ENCODE peak calls at places on chromosomes 5 and 9, in six cellular contexts. O is psoas muscle, H is BE2C, A is brain microvascular endothelial cell, I is esophagus squamous epithelium, S is HCT116. T is an unnamed sample. For H3K27me3, the result is how much of the 10 kb centered on the place peaks cover.

GRCh38 chr5:102223542-102224444 is 72.3 kb downstream of the SLCO4C1 start:
- DNase-seq in O (no peak), H (no peak), A (no peak), I (no peak), S (peak), T (no peak)

GRCh38 chr5:128040927-128041326 is 42.6 kb upstream of the SLC12A2 start:
- DNase-seq in O (no peak), H (no peak), A (no peak), I (no peak), S (no peak), T (no peak)

GRCh38 chr9:114849450-114849849 is 43.6 kb upstream of the TNFSF15 start:
- DNase-seq in O (no peak), H (no peak), A (no peak), I (no peak), S (no peak), T (no peak)

GRCh38 chr5:54844905-54845566 is 140.4 kb downstream of the ESM1 start:
- DNase-seq in O (no peak), H (no peak), A (no peak), I (no peak), S (peak), T (peak)

GRCh38 chr9:14286121-14286520 is 27.8 kb downstream of the NFIB start:
- DNase-seq in O (no peak), H (no peak), A (no peak), I (no peak), S (no peak), T (no peak)

GRCh38 chr5:101686541-101686940 is 609.5 kb downstream of the SLCO4C1 start:
- DNase-seq in O (no peak), H (no peak), A (no peak), I (no peak), S (no peak), T (no peak)

GRCh38 chr9:2288309-2288708 is 273.2 kb downstream of the SMARCA2 start:
- DNase-seq in O (no peak), H (no peak), A (no peak), I (no peak), S (no peak), T (no peak)

GRCh38 chr5:122981846-122982245 is 54.7 kb downstream of the PPIC start:
- DNase-seq in O (no peak), H (no peak), A (no peak), I (no peak), S (no peak), T (no peak)

GRCh38 chr9:117448066-117448465 is 33.2 kb upstream of the ASTN2 start:
- DNase-seq in O (no peak), H (no peak), A (no peak), I (no peak), S (no peak), T (no peak)

GRCh38 chr9:106864533-106865143 is 1.7 kb downstream of the ZNF462 start:
- DNase-seq in O (no peak), H (peak), A (peak), I (no peak), S (no peak), T (no peak)

GRCh38 chr5:155753943-155754581 is 572.9 kb upstream of the SGCD start:
- DNase-seq in O (no peak), H (no peak), A (no peak), I (no peak), S (no peak), T (no peak)

GRCh38 chr9:71268871-71269640 is 147.6 kb upstream of the TRPM3 start:
- DNase-seq in O (no peak), H (no peak), A (no peak), I (no peak), S (no peak), T (no peak)

GRCh38 chr9:134165357-134166315 is 1.3 kb upstream of the RNU6ATAC start:
- DNase-seq in O (peak), H (no peak), A (no peak), I (no peak), S (peak), T (peak)

GRCh38 chr9:125513634-125514413 is 193.2 kb downstream of the MAPKAP1 start:
- DNase-seq in O (no peak), H (no peak), A (peak), I (no peak), S (no peak), T (no peak)

GRCh38 chr9:84493284-84493947 is 152.9 kb upstream of the SLC28A3 start:
- DNase-seq in O (no peak), H (no peak), A (no peak), I (no peak), S (no peak), T (no peak)

GRCh38 chr9:131714161-131714646 is 25.7 kb downstream of the RAPGEF1 start:
- DNase-seq in O (peak), H (no peak), A (peak), I (no peak), S (no peak), T (no peak)

GRCh38 chr5:149205625-149206523 is 64.6 kb downstream of the ABLIM3 start:
- DNase-seq in O (peak), H (no peak), A (peak), I (no peak), S (no peak), T (no peak)

GRCh38 chr5:171840066-171840465 is 54.4 kb downstream of the SMIM23 start:
- DNase-seq in O (no peak), H (peak), A (no peak), I (no peak), S (no peak), T (no peak)

GRCh38 chr5:4511996-4512656 is 628.0 kb upstream of the ADAMTS16 start:
- DNase-seq in O (no peak), H (peak), A (no peak), I (no peak), S (no peak), T (peak)

GRCh38 chr5:151239237-151239861 is 13.6 kb upstream of the GM2A start:
- DNase-seq in O (peak), H (peak), A (peak), I (peak), S (peak), T (peak)

GRCh38 chr9:134503301-134504105 is 138.1 kb upstream of the COL5A1 start:
- DNase-seq in O (peak), H (no peak), A (no peak), I (no peak), S (no peak), T (no peak)

GRCh38 chr9:93593144-93593655 is 16.8 kb downstream of the PHF2 start:
- DNase-seq in O (no peak), H (no peak), A (no peak), I (no peak), S (no peak), T (no peak)

GRCh38 chr5:40791715-40792139 is 6.4 kb downstream of the PRKAA1 start:
- DNase-seq in O (no peak), H (no peak), A (no peak), I (no peak), S (no peak), T (no peak)

GRCh38 chr9:104841601-104842106 is 77.7 kb downstream of the NIPSNAP3B start:
- DNase-seq in O (no peak), H (no peak), A (no peak), I (no peak), S (no peak), T (no peak)

GRCh38 chr9:113818391-113818790 is 57.7 kb upstream of the ZNF618 start:
- DNase-seq in O (no peak), H (no peak), A (no peak), I (no peak), S (no peak), T (no peak)
- H3K27me3 ChIP-seq in O (under half), H (under half), A (under half), I (under half), S (under half), T (under half)

DNA sequence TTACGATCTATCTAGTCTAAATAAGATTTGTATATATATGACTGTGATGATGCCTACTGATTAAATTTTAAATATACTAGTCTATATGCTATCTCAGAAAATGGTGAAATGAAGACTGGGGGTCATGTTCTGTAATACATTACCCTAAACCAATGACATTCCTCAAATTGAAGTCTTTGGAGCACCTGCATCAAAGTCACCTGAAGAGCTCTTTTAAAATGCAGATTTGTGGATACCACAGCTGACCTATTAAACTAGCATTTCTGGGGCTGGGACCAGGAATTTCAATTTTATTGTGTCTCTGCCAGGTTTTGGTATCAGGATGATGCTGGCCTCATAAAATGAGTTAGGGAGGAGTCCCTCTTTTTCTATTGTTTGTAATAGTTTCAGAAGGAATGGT is 631.9 kb upstream of the DMAC1 start:
- DNase-seq in O (no peak), H (no peak), A (no peak), I (no peak), S (no peak), T (no peak)
- H3K27me3 ChIP-seq in O (under half), H (under half), A (under half), I (under half), S (under half), T (under half)

GRCh38 chr5:139693676-139694364 is 45.7 kb downstream of the CXXC5 start:
- DNase-seq in O (no peak), H (no peak), A (no peak), I (no peak), S (no peak), T (no peak)
- H3K27me3 ChIP-seq in O (under half), H (under half), A (under half), I (under half), S (under half), T (under half)

GRCh38 chr9:74355107-74355506 is 142.0 kb upstream of the RORB start:
- DNase-seq in O (no peak), H (no peak), A (no peak), I (no peak), S (no peak), T (no peak)

GRCh38 chr9:74361508-74361907 is 135.6 kb upstream of the RORB start:
- DNase-seq in O (no peak), H (no peak), A (no peak), I (no peak), S (no peak), T (no peak)

GRCh38 chr9:74362423-74362822 is 134.7 kb upstream of the RORB start:
- DNase-seq in O (no peak), H (no peak), A (no peak), I (no peak), S (no peak), T (no peak)

GRCh38 chr9:74357577-74357976 is 139.6 kb upstream of the RORB start:
- DNase-seq in O (no peak), H (no peak), A (no peak), I (no peak), S (no peak), T (no peak)

DNA sequence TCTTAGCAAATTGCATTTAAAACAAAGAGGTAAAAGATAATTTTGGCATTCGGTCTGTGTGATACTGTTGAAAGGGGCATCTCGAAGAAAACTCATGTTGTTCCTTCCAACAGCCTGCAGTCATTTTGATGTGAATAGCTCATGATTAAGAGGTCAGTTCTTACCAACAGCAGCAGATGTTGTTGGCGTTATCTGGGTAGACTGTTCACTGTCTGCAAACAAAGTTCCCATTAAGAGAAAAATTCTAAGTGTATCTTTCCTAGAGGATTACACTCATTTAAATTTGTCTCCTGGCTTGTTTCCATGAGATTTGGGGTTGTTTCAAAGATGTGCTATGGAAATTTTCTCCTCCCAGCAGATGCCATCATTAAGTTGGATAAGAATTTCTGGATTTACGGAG is 138.2 kb upstream of the RORB start:
- DNase-seq in O (no peak), H (no peak), A (no peak), I (no peak), S (no peak), T (no peak)
- H3K27me3 ChIP-seq in O (under half), H (under half), A (under half), I (under half), S (under half), T (under half)

DNA sequence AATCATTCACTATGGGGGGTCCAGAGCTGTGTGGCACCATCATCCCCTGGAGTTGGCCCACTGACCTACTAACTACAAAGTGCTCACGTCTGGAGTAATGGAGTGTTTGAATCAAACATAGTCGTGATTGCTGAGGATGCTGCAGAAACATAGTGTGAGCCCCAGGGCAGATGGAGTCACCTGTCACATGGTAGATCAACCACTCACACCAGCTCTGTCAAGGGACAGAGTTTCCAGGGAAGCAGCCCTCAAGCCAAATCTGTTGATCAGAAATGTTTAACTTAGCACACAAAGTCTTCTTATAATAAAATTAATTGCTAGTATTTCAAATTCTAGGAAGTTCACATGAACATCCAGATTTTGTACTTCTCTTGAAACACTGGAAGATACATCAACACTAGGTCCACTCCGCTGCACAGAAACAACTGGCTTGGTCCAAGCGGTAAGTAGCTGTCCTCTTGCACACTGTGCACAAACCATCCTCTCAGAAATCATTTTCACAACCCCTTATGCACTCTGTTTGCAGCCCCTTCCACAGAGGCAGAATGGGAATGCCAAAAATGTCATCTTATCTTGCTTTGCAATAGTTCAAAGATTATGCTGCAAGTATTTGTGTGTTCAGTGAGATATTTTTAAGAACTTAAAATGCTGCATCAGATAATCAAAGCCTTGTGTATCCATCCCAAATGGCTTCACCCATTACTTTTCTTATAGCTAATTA is 191.0 kb downstream of the EPB41L4A start:
- DNase-seq in O (no peak), H (no peak), A (no peak), I (no peak), S (no peak), T (peak)
- H3K27me3 ChIP-seq in O (under half), H (under half), A (under half), I (under half), S (under half), T (under half)

GRCh38 chr9:91944711-91945110 is 5.3 kb downstream of the ROR2 start:
- DNase-seq in O (no peak), H (no peak), A (no peak), I (no peak), S (no peak), T (no peak)

GRCh38 chr9:91946196-91946595 is 3.8 kb downstream of the ROR2 start:
- DNase-seq in O (no peak), H (no peak), A (no peak), I (no peak), S (no peak), T (no peak)

GRCh38 chr9:91946825-91947224 is 3.2 kb downstream of the ROR2 start:
- DNase-seq in O (no peak), H (no peak), A (no peak), I (no peak), S (no peak), T (no peak)

GRCh38 chr9:91943876-91944470 is 6.1 kb downstream of the ROR2 start:
- DNase-seq in O (no peak), H (no peak), A (no peak), I (no peak), S (no peak), T (no peak)

GRCh38 chr9:91945277-91946074 is 4.6 kb downstream of the ROR2 start:
- DNase-seq in O (no peak), H (no peak), A (no peak), I (no peak), S (no peak), T (no peak)
- H3K27me3 ChIP-seq in O (under half), H (under half), A (under half), I (under half), S (under half), T (under half)

GRCh38 chr9:133005221-133005760 is 25.5 kb upstream of the GTF3C5 start:
- DNase-seq in O (no peak), H (no peak), A (no peak), I (no peak), S (no peak), T (no peak)

GRCh38 chr9:133004091-133005072 is 25.9 kb downstream of the GFI1B start:
- DNase-seq in O (no peak), H (no peak), A (no peak), I (no peak), S (no peak), T (no peak)

GRCh38 chr9:133002147-133003070 is 23.9 kb downstream of the GFI1B start:
- DNase-seq in O (no peak), H (no peak), A (no peak), I (no peak), S (no peak), T (no peak)

GRCh38 chr9:133003071-133003461 is 24.6 kb downstream of the GFI1B start:
- DNase-seq in O (no peak), H (no peak), A (no peak), I (no peak), S (no peak), T (no peak)

GRCh38 chr9:133003671-133004090 is 25.2 kb downstream of the GFI1B start:
- DNase-seq in O (no peak), H (no peak), A (no peak), I (no peak), S (no peak), T (no peak)
- H3K27me3 ChIP-seq in O (under half), H (under half), A (under half), I (under half), S (under half), T (under half)

GRCh38 chr5:83471405-83472212 is at the start of gene VCAN:
- DNase-seq in O (peak), H (peak), A (peak), I (no peak), S (peak), T (peak)
- H3K27me3 ChIP-seq in O (under half), H (under half), A (under half), I (under half), S (under half), T (under half)

DNA sequence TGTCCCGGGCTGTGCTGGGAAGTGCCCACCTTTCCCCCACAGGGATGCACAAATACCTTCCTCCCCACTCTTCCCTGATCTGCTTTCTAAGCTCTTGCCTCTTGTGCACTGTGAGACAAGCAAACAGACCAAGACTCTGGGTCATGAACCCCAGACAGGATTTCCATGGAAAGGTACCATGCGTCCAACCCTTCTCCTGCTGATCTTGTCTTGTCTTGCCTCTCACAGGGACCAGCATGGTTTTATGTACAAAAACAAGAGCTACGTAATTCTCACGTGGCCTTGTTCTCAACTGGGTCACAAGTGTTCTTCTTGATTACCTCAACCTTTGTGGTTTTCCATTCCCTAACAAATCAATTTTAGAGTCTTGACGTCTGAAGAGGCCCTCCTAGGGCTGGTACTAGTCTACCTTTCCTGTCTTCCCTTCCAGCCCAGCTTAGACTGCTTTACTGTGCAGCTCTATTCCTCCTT is 176.5 kb upstream of the MAP3K1 start:
- DNase-seq in O (no peak), H (no peak), A (no peak), I (no peak), S (no peak), T (no peak)
- H3K27me3 ChIP-seq in O (under half), H (under half), A (under half), I (under half), S (under half), T (under half)